ENCODE peak calls at places on chromosomes 4 and X, in five cellular contexts. I, C, F, O and S are unnamed samples.

GRCh38 chr4:164509951-164510350 is 244.0 kb upstream of the SMIM31 start:
- DNase-seq in C (no peak), O (no peak), F (no peak), I (no peak), S (peak; percentile 44)

GRCh38 chr4:113012776-113013175 is 36.7 kb upstream of the ANK2 start:
- DNase-seq in I (peak; percentile 15), C (no peak), O (no peak), F (no peak), S (no peak)

GRCh38 chr4:25863347-25863784 is 578 bp upstream of the SEL1L3 start:
- DNase-seq in I (peak; percentile 57), O (no peak), C (no peak), F (no peak), S (no peak)

GRCh38 chr4:13561673-13562072 is 17.4 kb upstream of the NKX3-2 start:
- DNase-seq in O (no peak), I (no peak), C (no peak), F (peak; percentile 10), S (no peak)

GRCh38 chrX:103774070-103774642 is 2.5 kb upstream of the PLP1 start:
- DNase-seq in F (peak; percentile 1), O (no peak), C (no peak), I (peak; percentile 28), S (no peak)

GRCh38 chr4:165597581-165598480 is 219.0 kb downstream of the CPE start:
- DNase-seq in C (no peak), F (no peak), O (no peak), I (no peak), S (no peak)

GRCh38 chr4:80295331-80295730 is 28.9 kb downstream of the FGF5 start:
- DNase-seq in I (no peak), F (no peak), C (no peak), O (no peak), S (no peak)

GRCh38 chr4:152514356-152514755 is 21.5 kb downstream of the FBXW7 start:
- DNase-seq in O (no peak), C (no peak), I (no peak), F (no peak), S (no peak)

GRCh38 chr4:89847571-89848325 is 10.8 kb upstream of the SNCA start:
- DNase-seq in C (no peak), O (no peak), F (no peak), I (no peak), S (no peak)

GRCh38 chr4:88189881-88190585 is 31.6 kb upstream of the ABCG2 start:
- DNase-seq in F (no peak), C (no peak), I (no peak), O (no peak), S (no peak)

GRCh38 chr4:46931981-46932380 is 22.9 kb upstream of the COX7B2 start:
- DNase-seq in I (no peak), F (peak; percentile 3), C (no peak), O (peak; percentile 2), S (peak; percentile 41)

GRCh38 chrX:71909956-71910355 is 689 bp upstream of the NHSL2 start:
- DNase-seq in C (no peak), F (no peak), I (no peak), O (no peak), S (no peak)

GRCh38 chr4:158914178-158914577 is 145.4 kb downstream of the FNIP2 start:
- DNase-seq in O (no peak), C (no peak), F (no peak), I (no peak), S (no peak)

GRCh38 chrX:17987783-17988182 is 126.7 kb upstream of the RAI2 start:
- DNase-seq in C (no peak), I (no peak), F (no peak), O (no peak), S (no peak)

GRCh38 chr4:156941940-156942548 is 29.6 kb downstream of the PDGFC start:
- DNase-seq in O (no peak), C (no peak), F (peak; percentile 98), I (no peak), S (no peak)

GRCh38 chrX:106898462-106898861 is 4.7 kb downstream of the RIPPLY1 start:
- DNase-seq in I (peak; percentile 14), C (peak; percentile 12), O (peak; percentile 16), F (peak; percentile 80), S (peak; percentile 3)

GRCh38 chr4:8079031-8079885 is 79.4 kb downstream of the ABLIM2 start:
- DNase-seq in I (peak; percentile 77), O (no peak), F (no peak), C (peak; percentile 30), S (peak; percentile 42)

GRCh38 chrX:3939967-3940610 is 226.6 kb upstream of the PRKX start:
- DNase-seq in F (no peak), I (peak; percentile 38), O (no peak), C (peak; percentile 9), S (no peak)

GRCh38 chrX:20595928-20596550 is 329.3 kb upstream of the RPS6KA3 start:
- DNase-seq in F (no peak), C (no peak), O (no peak), I (no peak), S (no peak)

GRCh38 chrX:66126671-66127070 is 37.4 kb upstream of the HEPH start:
- DNase-seq in O (no peak), F (no peak), C (no peak), I (no peak), S (no peak)

GRCh38 chr4:2786152-2786671 is 6.7 kb upstream of the SH3BP2 start:
- DNase-seq in C (no peak), I (no peak), O (peak; percentile 38), F (no peak), S (no peak)

GRCh38 chr4:186723207-186724047 is at the start of gene FAT1:
- DNase-seq in I (peak; percentile 85), C (peak; percentile 85), O (no peak), F (peak; percentile 38), S (peak; percentile 13)

GRCh38 chr4:186717556-186717955 is 6.1 kb downstream of the FAT1 start:
- DNase-seq in I (no peak), C (no peak), F (no peak), O (no peak), S (no peak)

GRCh38 chr4:186724048-186724860 is 598 bp upstream of the FAT1 start:
- DNase-seq in O (no peak), F (no peak), I (peak; percentile 60), C (peak; percentile 53), S (peak; percentile 26)

GRCh38 chr4:186722856-186723206 is 825 bp downstream of the FAT1 start:
- DNase-seq in I (no peak), C (no peak), O (no peak), F (no peak), S (no peak)

GRCh38 chr4:186719925-186720694 is 3.5 kb downstream of the FAT1 start:
- DNase-seq in O (no peak), F (no peak), I (no peak), C (peak; percentile 35), S (peak; percentile 32)
- TF ChIP-seq GABPA in O (no peak), F (no peak), I (no peak), C (no peak), S (no peak)

DNA sequence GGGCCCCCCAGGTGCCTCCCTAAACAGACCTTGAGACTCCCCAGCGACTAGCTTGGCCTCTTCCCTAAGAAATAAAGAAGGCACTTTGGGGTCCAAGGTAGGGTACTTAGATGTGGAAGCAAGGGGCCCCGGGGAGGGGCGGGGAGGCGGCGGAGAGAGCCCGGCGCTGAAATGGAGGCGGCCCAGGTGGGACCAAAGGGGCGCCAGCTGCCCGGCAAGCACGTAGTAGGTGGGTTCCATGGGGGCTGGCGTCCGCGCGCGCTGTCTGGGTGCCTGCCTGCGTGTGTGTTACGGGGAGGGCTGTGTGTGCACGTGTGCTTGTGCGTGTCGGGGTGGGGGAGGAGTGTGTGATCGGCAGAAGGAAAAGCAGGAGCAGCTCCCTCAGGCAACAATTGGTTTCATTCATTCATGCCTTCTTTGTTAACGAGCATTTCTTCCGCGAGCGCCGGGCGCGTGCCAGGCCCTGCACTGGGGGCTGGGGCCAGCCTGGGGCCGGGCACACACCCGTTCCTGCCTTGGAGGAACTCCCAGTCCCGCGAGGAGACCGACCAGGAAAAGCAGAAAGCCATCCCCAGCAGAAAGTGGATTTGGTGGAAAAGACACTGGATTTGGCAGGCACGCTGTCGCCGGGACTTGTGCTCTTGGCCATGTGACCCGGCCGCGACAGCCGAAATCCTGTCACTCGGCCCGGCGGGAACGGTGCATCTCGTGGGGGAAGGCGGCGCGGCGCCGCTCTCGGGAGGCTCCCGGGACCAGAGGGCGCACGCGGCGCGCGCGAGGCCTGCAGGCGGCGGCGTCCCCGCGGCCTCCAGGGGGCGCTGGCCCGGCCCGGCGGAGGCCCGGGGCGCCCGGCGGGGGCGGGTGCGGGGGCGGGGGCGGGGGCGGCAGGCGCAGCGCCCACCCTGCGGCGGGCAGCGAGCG is 3.3 kb upstream of the DUSP9 start:
- DNase-seq in F (no peak), I (peak; percentile 83), C (peak; percentile 72), O (no peak), S (no peak)
- H3K27me3 ChIP-seq in F (no peaks in the 10 kb centered on the region), I (peaks cover 69% of the 10 kb centered on the region), C (peaks cover 6% of the 10 kb centered on the region), O (no peaks in the 10 kb centered on the region), S (peaks cover 50% of the 10 kb centered on the region)

DNA sequence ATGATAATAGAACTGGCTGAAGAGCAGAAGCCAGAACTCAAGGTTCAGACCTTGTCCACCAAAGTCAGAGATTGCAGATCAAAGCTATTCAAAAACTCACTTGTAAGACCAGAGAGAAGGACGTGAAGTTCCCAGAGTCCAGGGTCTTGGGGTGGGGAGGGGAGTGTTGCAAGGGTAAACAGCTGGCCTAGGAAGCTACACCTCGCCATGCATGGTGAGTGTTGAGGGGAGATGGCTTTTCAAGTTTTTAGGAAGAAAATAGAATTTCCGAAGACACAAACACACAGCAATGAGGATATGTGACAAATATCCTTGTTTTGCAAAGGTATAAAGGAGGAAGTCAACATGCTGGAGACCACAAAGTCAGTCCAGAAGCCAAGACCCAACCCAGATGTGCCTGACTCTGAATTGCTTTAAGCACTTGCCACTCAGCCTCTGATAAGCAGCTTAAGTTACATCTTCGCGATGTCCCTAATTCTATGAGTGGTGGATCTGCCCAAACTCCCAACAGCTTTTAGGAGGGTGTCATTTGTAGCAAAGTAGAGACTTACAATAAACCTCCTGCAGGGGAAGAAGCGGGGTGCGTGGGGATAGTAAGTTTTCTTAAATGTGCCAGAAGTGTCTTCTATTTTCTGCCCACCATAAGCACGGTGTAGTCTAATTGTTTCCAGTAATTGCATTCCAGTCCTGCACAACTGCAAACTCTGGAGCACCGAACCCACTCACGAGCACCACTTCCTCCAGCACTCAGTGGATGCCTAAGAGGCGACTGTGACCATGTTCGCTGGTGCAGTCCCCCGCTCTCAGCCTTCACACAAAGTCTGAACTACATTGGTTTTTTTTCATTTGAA is 26.5 kb downstream of the HAND2 start:
- DNase-seq in I (no peak), O (no peak), F (no peak), C (no peak), S (no peak)
- TF ChIP-seq REST in I (no peak), O (no peak), F (no peak), C (no peak), S (no peak)

GRCh38 chr4:183758735-183759447 is 99.8 kb downstream of the TRAPPC11 start:
- DNase-seq in O (no peak), F (no peak), C (peak; percentile 44), I (no peak), S (no peak)

GRCh38 chr4:183760326-183760725 is 101.2 kb downstream of the TRAPPC11 start:
- DNase-seq in I (no peak), F (no peak), O (no peak), C (no peak), S (peak; percentile 3)

GRCh38 chr4:183758006-183758734 is 99.1 kb downstream of the TRAPPC11 start:
- DNase-seq in F (no peak), I (no peak), O (no peak), C (no peak), S (no peak)

DNA sequence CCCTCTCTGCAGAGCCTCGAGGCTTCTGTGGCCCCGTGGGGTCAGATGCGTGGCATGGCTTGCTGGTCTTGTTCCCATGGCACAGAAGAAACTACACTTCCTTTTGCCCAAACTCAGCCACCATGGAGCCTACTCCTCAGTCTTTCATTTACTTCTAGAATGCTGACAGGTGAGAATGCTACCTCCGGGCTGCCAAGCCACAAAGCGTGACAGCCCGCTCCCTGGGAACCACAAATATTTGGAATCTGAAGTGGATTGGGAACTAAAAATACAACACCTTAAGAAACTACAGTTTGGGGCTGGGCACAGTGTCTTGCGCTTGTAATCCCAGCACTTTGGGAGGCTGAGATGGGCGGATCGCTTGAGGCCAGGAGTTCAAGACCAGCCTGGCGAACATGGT is 98.0 kb downstream of the TRAPPC11 start:
- DNase-seq in F (no peak), I (no peak), C (no peak), O (no peak), S (no peak)
- TF ChIP-seq GABPA in F (no peak), I (no peak), C (no peak), O (no peak), S (no peak)